ENCODE peak calls at places on chromosomes 5 and 9, in six cellular contexts. O is GM19239, Y is endothelial cell, W is NCI-H748 treated with DMSO at 0.1 percent for 48 hours, P is fibroblast of lung, Z is tibial artery. J is an unnamed sample.

GRCh38 chr9:114122628-114123027 is 23.5 kb upstream of the KIF12 start:
- DNase-seq in W (no peak), Y (no peak), Z (no peak), P (no peak), O (no peak), J (no peak)

GRCh38 chr9:130565792-130566191 is 13.6 kb upstream of the FUBP3 start:
- DNase-seq in Y (no peak), O (no peak), W (no peak), P (no peak), Z (no peak), J (no peak)

GRCh38 chr5:181151146-181151545 is 3.8 kb downstream of the OR2V2 start:
- DNase-seq in P (no peak), Y (no peak), W (no peak), Z (no peak), O (no peak), J (no peak)

GRCh38 chr9:94156549-94157407 is 72.5 kb downstream of the PTPDC1 start:
- DNase-seq in O (no peak), Z (peak), W (peak), P (peak), Y (no peak), J (no peak)

GRCh38 chr5:110769282-110769681 is 30.5 kb downstream of the SLC25A46 start:
- DNase-seq in O (no peak), Z (no peak), W (no peak), P (peak), Y (no peak), J (no peak)

GRCh38 chr9:27933210-27934062 is 360.2 kb upstream of the C9orf72 start:
- DNase-seq in P (no peak), W (no peak), Z (no peak), Y (no peak), O (no peak), J (no peak)

GRCh38 chr5:174750720-174751119 is 26.3 kb downstream of the MSX2 start:
- DNase-seq in Z (no peak), O (no peak), P (peak), W (no peak), Y (no peak), J (no peak)

GRCh38 chr5:1961952-1962595 is 79.3 kb upstream of the IRX4 start:
- DNase-seq in Y (no peak), W (no peak), O (no peak), P (no peak), Z (no peak), J (no peak)

GRCh38 chr5:15650266-15650665 is 150.3 kb downstream of the FBXL7 start:
- DNase-seq in O (no peak), Y (no peak), P (peak), W (no peak), Z (no peak), J (no peak)

GRCh38 chr5:16737173-16737572 is 120.4 kb upstream of the RETREG1 start:
- DNase-seq in Z (no peak), Y (no peak), P (no peak), O (no peak), W (peak), J (no peak)

GRCh38 chr9:14348241-14349140 is 34.5 kb upstream of the NFIB start:
- DNase-seq in Z (peak), P (no peak), W (no peak), Y (peak), O (no peak), J (no peak)

GRCh38 chr9:127173063-127173462 is 50.6 kb upstream of the ANGPTL2 start:
- DNase-seq in O (no peak), P (no peak), Y (no peak), Z (peak), W (no peak), J (peak)

GRCh38 chr9:5111696-5112095 is 73.7 kb downstream of the INSL6 start:
- DNase-seq in O (no peak), P (no peak), Y (no peak), W (no peak), Z (peak), J (no peak)

GRCh38 chr5:51484326-51484725 is 101.1 kb downstream of the ISL1 start:
- DNase-seq in Y (no peak), O (no peak), W (no peak), P (peak), Z (no peak), J (no peak)